ENCODE peak calls at places on chromosome 11, in nine cellular contexts. One of them, this sample, is unnamed.

GRCh38 chr11:45048313-45048841 is 97.7 kb upstream of the TP53I11 start:
- DNase-seq in IMR-90: no peak
- DNase-seq in foreskin keratinocyte: no peak
- DNase-seq in left lung: no peak
- DNase-seq in hepatocyte: no peak
- DNase-seq in OCI-LY7: no peak
- DNase-seq in neural crest cell: no peak
- DNase-seq in neural progenitor cell: no peak
- DNase-seq in kidney: peak
- DNase-seq in this sample: no peak

GRCh38 chr11:86743223-86744118 is 56.9 kb upstream of the PRSS23 start:
- DNase-seq in IMR-90: peak
- DNase-seq in foreskin keratinocyte: peak
- DNase-seq in left lung: peak
- DNase-seq in hepatocyte: peak
- DNase-seq in OCI-LY7: no peak
- DNase-seq in neural crest cell: no peak
- DNase-seq in neural progenitor cell: no peak
- DNase-seq in kidney: peak
- DNase-seq in this sample: no peak

GRCh38 chr11:34941688-34942087 is 25.3 kb downstream of the PDHX start:
- DNase-seq in IMR-90: no peak
- DNase-seq in foreskin keratinocyte: no peak
- DNase-seq in left lung: no peak
- DNase-seq in hepatocyte: no peak
- DNase-seq in OCI-LY7: no peak
- DNase-seq in neural crest cell: no peak
- DNase-seq in neural progenitor cell: no peak
- DNase-seq in kidney: no peak
- DNase-seq in this sample: no peak

GRCh38 chr11:70505331-70505731 is 107.0 kb downstream of the CTTN start:
- DNase-seq in IMR-90: no peak
- DNase-seq in foreskin keratinocyte: no peak
- DNase-seq in left lung: no peak
- DNase-seq in hepatocyte: no peak
- DNase-seq in OCI-LY7: no peak
- DNase-seq in neural crest cell: no peak
- DNase-seq in neural progenitor cell: no peak
- DNase-seq in kidney: peak
- DNase-seq in this sample: no peak

GRCh38 chr11:84543367-84544159 is 1083.6 kb downstream of the DLG2 start:
- DNase-seq in IMR-90: no peak
- DNase-seq in foreskin keratinocyte: no peak
- DNase-seq in left lung: no peak
- DNase-seq in hepatocyte: no peak
- DNase-seq in OCI-LY7: peak
- DNase-seq in neural crest cell: no peak
- DNase-seq in neural progenitor cell: peak
- DNase-seq in kidney: no peak
- DNase-seq in this sample: no peak

GRCh38 chr11:43681543-43681942 is 1.0 kb downstream of the HSD17B12 start:
- DNase-seq in IMR-90: peak
- DNase-seq in foreskin keratinocyte: peak
- DNase-seq in left lung: no peak
- DNase-seq in hepatocyte: peak
- DNase-seq in OCI-LY7: no peak
- DNase-seq in neural crest cell: no peak
- DNase-seq in neural progenitor cell: no peak
- DNase-seq in kidney: no peak
- DNase-seq in this sample: no peak

GRCh38 chr11:7583248-7583647 is 69.4 kb downstream of the PPFIBP2 start:
- DNase-seq in IMR-90: no peak
- DNase-seq in foreskin keratinocyte: no peak
- DNase-seq in left lung: no peak
- DNase-seq in hepatocyte: no peak
- DNase-seq in OCI-LY7: no peak
- DNase-seq in neural crest cell: no peak
- DNase-seq in neural progenitor cell: no peak
- DNase-seq in kidney: no peak
- DNase-seq in this sample: no peak

GRCh38 chr11:119205080-119205479 is 1.1 kb upstream of the CBL start:
- DNase-seq in IMR-90: no peak
- DNase-seq in foreskin keratinocyte: no peak
- DNase-seq in left lung: peak
- DNase-seq in hepatocyte: no peak
- DNase-seq in OCI-LY7: peak
- DNase-seq in neural crest cell: no peak
- DNase-seq in neural progenitor cell: no peak
- DNase-seq in kidney: peak
- DNase-seq in this sample: peak

GRCh38 chr11:70834984-70835560 is 417.3 kb downstream of the SHANK2 start:
- DNase-seq in IMR-90: no peak
- DNase-seq in foreskin keratinocyte: no peak
- DNase-seq in left lung: no peak
- DNase-seq in hepatocyte: no peak
- DNase-seq in OCI-LY7: no peak
- DNase-seq in neural crest cell: no peak
- DNase-seq in neural progenitor cell: no peak
- DNase-seq in kidney: no peak
- DNase-seq in this sample: no peak

GRCh38 chr11:123683616-123684170 is 29.3 kb upstream of the SCN3B start:
- DNase-seq in IMR-90: no peak
- DNase-seq in foreskin keratinocyte: peak
- DNase-seq in left lung: no peak
- DNase-seq in hepatocyte: no peak
- DNase-seq in OCI-LY7: no peak
- DNase-seq in neural crest cell: no peak
- DNase-seq in neural progenitor cell: no peak
- DNase-seq in kidney: no peak
- DNase-seq in this sample: no peak

GRCh38 chr11:71169328-71169727 is 83.0 kb downstream of the SHANK2 start:
- DNase-seq in IMR-90: no peak
- DNase-seq in foreskin keratinocyte: no peak
- DNase-seq in left lung: peak
- DNase-seq in hepatocyte: no peak
- DNase-seq in OCI-LY7: no peak
- DNase-seq in neural crest cell: no peak
- DNase-seq in neural progenitor cell: no peak
- DNase-seq in kidney: no peak
- DNase-seq in this sample: no peak

GRCh38 chr11:130141561-130142341 is 17.8 kb upstream of the ST14 start:
- DNase-seq in IMR-90: peak
- DNase-seq in foreskin keratinocyte: no peak
- DNase-seq in left lung: no peak
- DNase-seq in hepatocyte: no peak
- DNase-seq in OCI-LY7: no peak
- DNase-seq in neural crest cell: no peak
- DNase-seq in neural progenitor cell: no peak
- DNase-seq in kidney: no peak
- DNase-seq in this sample: no peak

GRCh38 chr11:69295995-69296889 is 2.3 kb downstream of the MYEOV start:
- DNase-seq in IMR-90: peak
- DNase-seq in foreskin keratinocyte: peak
- DNase-seq in left lung: peak
- DNase-seq in hepatocyte: peak
- DNase-seq in OCI-LY7: peak
- DNase-seq in neural crest cell: no peak
- DNase-seq in neural progenitor cell: no peak
- DNase-seq in kidney: peak
- DNase-seq in this sample: no peak

GRCh38 chr11:4645974-4646373 is 2.2 kb downstream of the OR51E1 start:
- DNase-seq in IMR-90: no peak
- DNase-seq in foreskin keratinocyte: no peak
- DNase-seq in left lung: no peak
- DNase-seq in hepatocyte: no peak
- DNase-seq in OCI-LY7: no peak
- DNase-seq in neural crest cell: no peak
- DNase-seq in neural progenitor cell: no peak
- DNase-seq in kidney: no peak
- DNase-seq in this sample: no peak

GRCh38 chr11:76631566-76632308 is 38.8 kb downstream of the LRRC32 start:
- DNase-seq in IMR-90: no peak
- DNase-seq in foreskin keratinocyte: no peak
- DNase-seq in left lung: no peak
- DNase-seq in hepatocyte: no peak
- DNase-seq in OCI-LY7: no peak
- DNase-seq in neural crest cell: no peak
- DNase-seq in neural progenitor cell: no peak
- DNase-seq in kidney: no peak
- DNase-seq in this sample: no peak

GRCh38 chr11:36088234-36088975 is 144.5 kb downstream of the LDLRAD3 start:
- DNase-seq in IMR-90: peak
- DNase-seq in foreskin keratinocyte: no peak
- DNase-seq in left lung: no peak
- DNase-seq in hepatocyte: no peak
- DNase-seq in OCI-LY7: no peak
- DNase-seq in neural crest cell: no peak
- DNase-seq in neural progenitor cell: no peak
- DNase-seq in kidney: no peak
- DNase-seq in this sample: no peak

GRCh38 chr11:133403900-133404299 is 128.4 kb downstream of the OPCML start:
- DNase-seq in IMR-90: no peak
- DNase-seq in foreskin keratinocyte: no peak
- DNase-seq in left lung: no peak
- DNase-seq in hepatocyte: no peak
- DNase-seq in OCI-LY7: peak
- DNase-seq in neural crest cell: no peak
- DNase-seq in neural progenitor cell: no peak
- DNase-seq in kidney: no peak
- DNase-seq in this sample: no peak

GRCh38 chr11:39374963-39375698 is 2084.3 kb downstream of the LRRC4C start:
- DNase-seq in IMR-90: peak
- DNase-seq in foreskin keratinocyte: peak
- DNase-seq in left lung: no peak
- DNase-seq in hepatocyte: peak
- DNase-seq in OCI-LY7: peak
- DNase-seq in neural crest cell: peak
- DNase-seq in neural progenitor cell: peak
- DNase-seq in kidney: no peak
- DNase-seq in this sample: peak

GRCh38 chr11:34916810-34917780 is 677 bp downstream of the PDHX start:
- DNase-seq in IMR-90: peak
- DNase-seq in foreskin keratinocyte: peak
- DNase-seq in left lung: no peak
- DNase-seq in hepatocyte: no peak
- DNase-seq in OCI-LY7: peak
- DNase-seq in neural crest cell: no peak
- DNase-seq in neural progenitor cell: no peak
- DNase-seq in kidney: no peak
- DNase-seq in this sample: peak

GRCh38 chr11:85316967-85317366 is 310.2 kb downstream of the DLG2 start:
- DNase-seq in IMR-90: no peak
- DNase-seq in foreskin keratinocyte: no peak
- DNase-seq in left lung: no peak
- DNase-seq in hepatocyte: no peak
- DNase-seq in OCI-LY7: peak
- DNase-seq in neural crest cell: no peak
- DNase-seq in neural progenitor cell: no peak
- DNase-seq in kidney: no peak
- DNase-seq in this sample: peak

DNA sequence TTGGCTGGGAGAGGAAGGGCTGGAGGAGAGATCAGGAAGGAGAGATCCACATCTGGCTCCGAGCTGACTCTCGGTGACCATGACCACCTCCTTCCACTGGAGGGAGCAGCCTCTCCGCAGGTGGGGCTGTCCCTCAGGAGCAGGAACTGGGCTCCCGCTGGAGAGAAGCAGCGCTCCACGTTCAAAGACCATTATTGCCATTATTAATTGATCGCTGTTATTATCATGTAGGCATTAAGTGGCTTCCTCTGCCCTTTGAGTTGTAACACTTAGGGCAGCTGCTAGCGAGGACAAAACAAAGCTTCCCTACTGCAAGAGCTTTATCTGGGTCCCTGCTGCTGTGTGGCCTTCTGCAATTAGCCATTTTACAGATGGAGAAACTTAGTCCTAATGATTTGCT is 251.9 kb downstream of the ST3GAL4 start:
- DNase-seq in IMR-90: peak
- DNase-seq in foreskin keratinocyte: peak
- DNase-seq in left lung: no peak
- DNase-seq in hepatocyte: peak
- DNase-seq in OCI-LY7: peak
- DNase-seq in neural crest cell: peak
- DNase-seq in neural progenitor cell: peak
- DNase-seq in kidney: no peak
- DNase-seq in this sample: peak
- TF ChIP-seq CTCF in IMR-90: peak
- TF ChIP-seq CTCF in foreskin keratinocyte: peak
- TF ChIP-seq CTCF in left lung: peak
- TF ChIP-seq CTCF in hepatocyte: peak
- TF ChIP-seq CTCF in OCI-LY7: peak
- TF ChIP-seq CTCF in neural crest cell: peak
- TF ChIP-seq CTCF in neural progenitor cell: peak
- TF ChIP-seq CTCF in kidney: peak
- TF ChIP-seq CTCF in this sample: peak

GRCh38 chr11:67382481-67383136 is 9.2 kb upstream of the RAD9A start:
- DNase-seq in IMR-90: peak
- DNase-seq in foreskin keratinocyte: no peak
- DNase-seq in left lung: peak
- DNase-seq in hepatocyte: peak
- DNase-seq in OCI-LY7: peak
- DNase-seq in neural crest cell: peak
- DNase-seq in neural progenitor cell: peak
- DNase-seq in kidney: peak
- DNase-seq in this sample: peak
- TF ChIP-seq CTCF in IMR-90: peak
- TF ChIP-seq CTCF in foreskin keratinocyte: peak
- TF ChIP-seq CTCF in left lung: peak
- TF ChIP-seq CTCF in hepatocyte: peak
- TF ChIP-seq CTCF in OCI-LY7: peak
- TF ChIP-seq CTCF in neural crest cell: peak
- TF ChIP-seq CTCF in neural progenitor cell: peak
- TF ChIP-seq CTCF in kidney: peak
- TF ChIP-seq CTCF in this sample: peak

DNA sequence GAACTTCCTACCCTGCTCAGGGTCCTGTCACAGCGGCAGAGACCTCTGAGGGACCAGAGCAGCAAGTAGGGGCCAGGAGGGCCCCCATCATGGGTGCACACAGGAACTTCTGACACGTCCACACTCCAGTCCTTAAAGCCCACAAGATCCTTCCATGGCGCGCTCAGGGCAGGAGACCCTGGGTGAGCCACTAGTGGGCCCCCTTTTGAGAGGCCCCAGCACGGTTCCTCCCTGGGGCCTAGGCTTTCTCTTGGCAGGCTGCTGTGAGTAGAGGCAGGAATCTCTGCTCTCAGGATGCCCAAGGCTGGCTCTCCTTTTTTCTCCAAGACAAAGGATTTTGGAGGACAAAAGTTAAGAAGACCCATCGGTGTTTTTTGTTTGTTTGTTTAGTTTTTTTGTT is 22.4 kb downstream of the RPS6KA4 start:
- DNase-seq in IMR-90: no peak
- DNase-seq in foreskin keratinocyte: no peak
- DNase-seq in left lung: no peak
- DNase-seq in hepatocyte: no peak
- DNase-seq in OCI-LY7: no peak
- DNase-seq in neural crest cell: no peak
- DNase-seq in neural progenitor cell: no peak
- DNase-seq in kidney: no peak
- DNase-seq in this sample: no peak
- TF ChIP-seq CTCF in IMR-90: no peak
- TF ChIP-seq CTCF in foreskin keratinocyte: no peak
- TF ChIP-seq CTCF in left lung: no peak
- TF ChIP-seq CTCF in hepatocyte: no peak
- TF ChIP-seq CTCF in OCI-LY7: no peak
- TF ChIP-seq CTCF in neural crest cell: no peak
- TF ChIP-seq CTCF in neural progenitor cell: peak
- TF ChIP-seq CTCF in kidney: no peak
- TF ChIP-seq CTCF in this sample: no peak

GRCh38 chr11:2820976-2821375 is 64.6 kb downstream of the CDKN1C start:
- DNase-seq in IMR-90: no peak
- DNase-seq in foreskin keratinocyte: no peak
- DNase-seq in left lung: no peak
- DNase-seq in hepatocyte: no peak
- DNase-seq in OCI-LY7: no peak
- DNase-seq in neural crest cell: no peak
- DNase-seq in neural progenitor cell: no peak
- DNase-seq in kidney: peak
- DNase-seq in this sample: no peak
- TF ChIP-seq CTCF in IMR-90: no peak
- TF ChIP-seq CTCF in foreskin keratinocyte: no peak
- TF ChIP-seq CTCF in left lung: no peak
- TF ChIP-seq CTCF in hepatocyte: no peak
- TF ChIP-seq CTCF in OCI-LY7: no peak
- TF ChIP-seq CTCF in neural crest cell: no peak
- TF ChIP-seq CTCF in neural progenitor cell: no peak
- TF ChIP-seq CTCF in kidney: no peak
- TF ChIP-seq CTCF in this sample: no peak

This sample was measured in GM13977.